ENCODE peak calls at places on chromosomes 3 and 15, in seven cellular contexts. One of them, this sample, is unnamed.
A peak's percentile ranks its signal among the peaks of the same experiment; 100 is the strongest.

GRCh38 chr15:75648156-75649000 is 666 bp downstream of the SNX33 start:
- DNase-seq in heart right ventricle: peak; percentile 53
- DNase-seq in ovary: peak; percentile 70
- DNase-seq in Panc1: no peak
- DNase-seq in mesendoderm: peak; percentile 82
- DNase-seq in breast epithelium: peak; percentile 31
- DNase-seq in cardiac muscle cell: peak; percentile 65
- DNase-seq in this sample: peak; percentile 82

GRCh38 chr3:6697722-6698121 is 163.2 kb upstream of the GRM7 start:
- DNase-seq in cardiac muscle cell: no peak
- DNase-seq in Panc1: no peak
- DNase-seq in breast epithelium: no peak
- DNase-seq in heart right ventricle: no peak
- DNase-seq in mesendoderm: no peak
- DNase-seq in ovary: no peak
- DNase-seq in this sample: no peak

GRCh38 chr3:44468572-44469520 is 8.6 kb downstream of the ZNF445 start:
- DNase-seq in cardiac muscle cell: peak; percentile 39
- DNase-seq in Panc1: no peak
- DNase-seq in mesendoderm: peak; percentile 68
- DNase-seq in ovary: no peak
- DNase-seq in heart right ventricle: no peak
- DNase-seq in breast epithelium: no peak
- DNase-seq in this sample: no peak

GRCh38 chr15:67149859-67150824 is 84.7 kb downstream of the SMAD3 start:
- DNase-seq in breast epithelium: no peak
- DNase-seq in Panc1: peak; percentile 98
- DNase-seq in heart right ventricle: peak; percentile 62
- DNase-seq in cardiac muscle cell: peak; percentile 98
- DNase-seq in mesendoderm: peak; percentile 94
- DNase-seq in ovary: peak; percentile 73
- DNase-seq in this sample: peak; percentile 83

GRCh38 chr3:157589168-157589567 is 86.0 kb upstream of the VEPH1 start:
- DNase-seq in Panc1: no peak
- DNase-seq in breast epithelium: no peak
- DNase-seq in mesendoderm: no peak
- DNase-seq in ovary: no peak
- DNase-seq in cardiac muscle cell: no peak
- DNase-seq in heart right ventricle: no peak
- DNase-seq in this sample: no peak

GRCh38 chr15:69587731-69588130 is 135.1 kb downstream of the RPLP1 start:
- DNase-seq in heart right ventricle: no peak
- DNase-seq in breast epithelium: no peak
- DNase-seq in mesendoderm: no peak
- DNase-seq in Panc1: no peak
- DNase-seq in ovary: no peak
- DNase-seq in cardiac muscle cell: no peak
- DNase-seq in this sample: no peak

GRCh38 chr3:179768080-179768479 is 115.2 kb downstream of the USP13 start:
- DNase-seq in cardiac muscle cell: peak; percentile 69
- DNase-seq in Panc1: no peak
- DNase-seq in ovary: peak; percentile 11
- DNase-seq in mesendoderm: peak; percentile 80
- DNase-seq in heart right ventricle: no peak
- DNase-seq in breast epithelium: no peak
- DNase-seq in this sample: no peak

GRCh38 chr15:82122754-82123400 is 77.1 kb upstream of the MEX3B start:
- DNase-seq in heart right ventricle: no peak
- DNase-seq in mesendoderm: peak; percentile 22
- DNase-seq in cardiac muscle cell: peak; percentile 90
- DNase-seq in Panc1: peak; percentile 72
- DNase-seq in ovary: peak; percentile 78
- DNase-seq in breast epithelium: no peak
- DNase-seq in this sample: peak; percentile 74

GRCh38 chr3:192747145-192747544 is 19.8 kb upstream of the FGF12 start:
- DNase-seq in mesendoderm: peak; percentile 46
- DNase-seq in ovary: no peak
- DNase-seq in Panc1: no peak
- DNase-seq in cardiac muscle cell: no peak
- DNase-seq in heart right ventricle: no peak
- DNase-seq in breast epithelium: no peak
- DNase-seq in this sample: no peak

GRCh38 chr3:157572559-157573270 is 69.5 kb upstream of the VEPH1 start:
- DNase-seq in Panc1: peak; percentile 32
- DNase-seq in heart right ventricle: no peak
- DNase-seq in breast epithelium: no peak
- DNase-seq in mesendoderm: peak; percentile 62
- DNase-seq in ovary: no peak
- DNase-seq in cardiac muscle cell: peak; percentile 82
- DNase-seq in this sample: no peak

GRCh38 chr3:127855246-127855645 is 32.9 kb upstream of the MGLL start:
- DNase-seq in mesendoderm: no peak
- DNase-seq in ovary: no peak
- DNase-seq in cardiac muscle cell: no peak
- DNase-seq in heart right ventricle: no peak
- DNase-seq in Panc1: no peak
- DNase-seq in breast epithelium: no peak
- DNase-seq in this sample: no peak

GRCh38 chr3:73784647-73785420 is 160.1 kb upstream of the PDZRN3 start:
- DNase-seq in ovary: no peak
- DNase-seq in mesendoderm: no peak
- DNase-seq in cardiac muscle cell: no peak
- DNase-seq in heart right ventricle: no peak
- DNase-seq in Panc1: no peak
- DNase-seq in breast epithelium: no peak
- DNase-seq in this sample: no peak

GRCh38 chr15:49501586-49501985 is 78.5 kb downstream of the FGF7 start:
- DNase-seq in breast epithelium: no peak
- DNase-seq in cardiac muscle cell: no peak
- DNase-seq in ovary: no peak
- DNase-seq in Panc1: no peak
- DNase-seq in heart right ventricle: no peak
- DNase-seq in mesendoderm: peak; percentile 15
- DNase-seq in this sample: no peak
- H3K4me1 ChIP-seq in breast epithelium: no peaks in the 10 kb centered on the region
- H3K4me1 ChIP-seq in cardiac muscle cell: no peaks in the 10 kb centered on the region
- H3K4me1 ChIP-seq in ovary: no peaks in the 10 kb centered on the region
- H3K4me1 ChIP-seq in Panc1: no peaks in the 10 kb centered on the region
- H3K4me1 ChIP-seq in heart right ventricle: no peaks in the 10 kb centered on the region
- H3K4me1 ChIP-seq in mesendoderm: no peaks in the 10 kb centered on the region
- H3K4me1 ChIP-seq in this sample: no peaks in the 10 kb centered on the region

GRCh38 chr15:39285663-39286062 is 295.2 kb upstream of the THBS1 start:
- DNase-seq in cardiac muscle cell: no peak
- DNase-seq in breast epithelium: no peak
- DNase-seq in mesendoderm: no peak
- DNase-seq in ovary: no peak
- DNase-seq in heart right ventricle: no peak
- DNase-seq in Panc1: no peak
- DNase-seq in this sample: no peak

GRCh38 chr15:39285066-39285465 is 295.8 kb upstream of the THBS1 start:
- DNase-seq in ovary: no peak
- DNase-seq in cardiac muscle cell: peak; percentile 44
- DNase-seq in heart right ventricle: no peak
- DNase-seq in breast epithelium: no peak
- DNase-seq in Panc1: no peak
- DNase-seq in mesendoderm: no peak
- DNase-seq in this sample: no peak

GRCh38 chr15:39281094-39281493 is 299.8 kb upstream of the THBS1 start:
- DNase-seq in ovary: no peak
- DNase-seq in cardiac muscle cell: peak; percentile 84
- DNase-seq in Panc1: no peak
- DNase-seq in breast epithelium: no peak
- DNase-seq in heart right ventricle: no peak
- DNase-seq in mesendoderm: no peak
- DNase-seq in this sample: no peak

GRCh38 chr15:39282663-39283208 is 298.1 kb upstream of the THBS1 start:
- DNase-seq in heart right ventricle: no peak
- DNase-seq in ovary: no peak
- DNase-seq in breast epithelium: no peak
- DNase-seq in mesendoderm: no peak
- DNase-seq in Panc1: no peak
- DNase-seq in cardiac muscle cell: no peak
- DNase-seq in this sample: no peak

DNA sequence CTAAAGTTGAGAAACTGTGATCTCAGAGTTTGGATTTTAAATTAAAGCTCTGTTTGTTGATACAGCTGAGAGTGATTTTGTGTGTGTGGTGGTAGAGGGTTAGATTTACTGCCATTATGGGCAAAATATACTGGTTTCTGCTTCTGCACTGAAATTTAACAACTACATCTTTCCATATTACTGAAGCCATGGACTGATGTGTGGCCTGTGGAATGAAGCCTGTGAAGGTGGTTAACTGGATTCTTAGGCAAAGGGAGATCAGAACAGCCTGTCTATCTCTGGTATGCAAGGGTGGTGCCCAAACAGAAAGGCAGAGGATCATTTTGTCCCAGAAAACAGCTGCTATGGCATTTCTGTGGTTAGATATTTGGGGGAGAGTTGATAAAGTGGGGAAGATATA is 297.3 kb upstream of the THBS1 start:
- DNase-seq in cardiac muscle cell: peak; percentile 50
- DNase-seq in heart right ventricle: no peak
- DNase-seq in Panc1: no peak
- DNase-seq in ovary: no peak
- DNase-seq in breast epithelium: no peak
- DNase-seq in mesendoderm: no peak
- DNase-seq in this sample: no peak
- H3K27me3 ChIP-seq in cardiac muscle cell: no peaks in the 10 kb centered on the region
- H3K27me3 ChIP-seq in heart right ventricle: peaks cover 11% of the 10 kb centered on the region
- H3K27me3 ChIP-seq in Panc1: no peaks in the 10 kb centered on the region
- H3K27me3 ChIP-seq in ovary: no peaks in the 10 kb centered on the region
- H3K27me3 ChIP-seq in breast epithelium: no peaks in the 10 kb centered on the region
- H3K27me3 ChIP-seq in mesendoderm: no peaks in the 10 kb centered on the region
- H3K27me3 ChIP-seq in this sample: no peaks in the 10 kb centered on the region

GRCh38 chr3:172232579-172232978 is 193.2 kb downstream of the FNDC3B start:
- DNase-seq in Panc1: no peak
- DNase-seq in cardiac muscle cell: no peak
- DNase-seq in heart right ventricle: no peak
- DNase-seq in ovary: no peak
- DNase-seq in mesendoderm: no peak
- DNase-seq in breast epithelium: no peak
- DNase-seq in this sample: no peak
- H3K36me3 ChIP-seq in Panc1: no peaks in the 10 kb centered on the region
- H3K36me3 ChIP-seq in cardiac muscle cell: no peaks in the 10 kb centered on the region
- H3K36me3 ChIP-seq in heart right ventricle: peaks cover 11% of the 10 kb centered on the region
- H3K36me3 ChIP-seq in ovary: no peaks in the 10 kb centered on the region
- H3K36me3 ChIP-seq in mesendoderm: no peaks in the 10 kb centered on the region
- H3K36me3 ChIP-seq in breast epithelium: no peaks in the 10 kb centered on the region
- H3K36me3 ChIP-seq in this sample: no peaks in the 10 kb centered on the region

GRCh38 chr3:61594978-61595687 is 33.8 kb downstream of the PTPRG start:
- DNase-seq in breast epithelium: no peak
- DNase-seq in heart right ventricle: no peak
- DNase-seq in mesendoderm: no peak
- DNase-seq in Panc1: no peak
- DNase-seq in ovary: no peak
- DNase-seq in cardiac muscle cell: peak; percentile 37
- DNase-seq in this sample: no peak
- H3K4me1 ChIP-seq in breast epithelium: no peaks in the 10 kb centered on the region
- H3K4me1 ChIP-seq in heart right ventricle: peaks cover 61% of the 10 kb centered on the region
- H3K4me1 ChIP-seq in mesendoderm: peaks cover 16% of the 10 kb centered on the region
- H3K4me1 ChIP-seq in Panc1: no peaks in the 10 kb centered on the region
- H3K4me1 ChIP-seq in ovary: peaks cover 8% of the 10 kb centered on the region
- H3K4me1 ChIP-seq in cardiac muscle cell: peaks cover 7% of the 10 kb centered on the region
- H3K4me1 ChIP-seq in this sample: peaks cover 18% of the 10 kb centered on the region

GRCh38 chr3:24433838-24434591 is 60.6 kb downstream of the THRB start:
- DNase-seq in mesendoderm: no peak
- DNase-seq in cardiac muscle cell: no peak
- DNase-seq in heart right ventricle: no peak
- DNase-seq in Panc1: no peak
- DNase-seq in ovary: no peak
- DNase-seq in breast epithelium: no peak
- DNase-seq in this sample: no peak

GRCh38 chr3:24435581-24435980 is 59.1 kb downstream of the THRB start:
- DNase-seq in cardiac muscle cell: peak; percentile 34
- DNase-seq in ovary: no peak
- DNase-seq in breast epithelium: no peak
- DNase-seq in mesendoderm: no peak
- DNase-seq in heart right ventricle: no peak
- DNase-seq in Panc1: no peak
- DNase-seq in this sample: no peak

GRCh38 chr3:24437326-24437725 is 57.3 kb downstream of the THRB start:
- DNase-seq in mesendoderm: no peak
- DNase-seq in Panc1: no peak
- DNase-seq in cardiac muscle cell: no peak
- DNase-seq in breast epithelium: no peak
- DNase-seq in heart right ventricle: no peak
- DNase-seq in ovary: no peak
- DNase-seq in this sample: no peak

GRCh38 chr3:24428470-24428869 is 66.2 kb downstream of the THRB start:
- DNase-seq in heart right ventricle: no peak
- DNase-seq in cardiac muscle cell: no peak
- DNase-seq in mesendoderm: no peak
- DNase-seq in ovary: no peak
- DNase-seq in breast epithelium: no peak
- DNase-seq in Panc1: no peak
- DNase-seq in this sample: no peak

GRCh38 chr3:24432989-24433388 is 61.7 kb downstream of the THRB start:
- DNase-seq in ovary: no peak
- DNase-seq in heart right ventricle: no peak
- DNase-seq in Panc1: no peak
- DNase-seq in mesendoderm: peak; percentile 13
- DNase-seq in cardiac muscle cell: no peak
- DNase-seq in breast epithelium: no peak
- DNase-seq in this sample: no peak
- H3K27me3 ChIP-seq in ovary: no peaks in the 10 kb centered on the region
- H3K27me3 ChIP-seq in heart right ventricle: no peaks in the 10 kb centered on the region
- H3K27me3 ChIP-seq in Panc1: no peaks in the 10 kb centered on the region
- H3K27me3 ChIP-seq in mesendoderm: no peaks in the 10 kb centered on the region
- H3K27me3 ChIP-seq in cardiac muscle cell: no peaks in the 10 kb centered on the region
- H3K27me3 ChIP-seq in breast epithelium: no peaks in the 10 kb centered on the region
- H3K27me3 ChIP-seq in this sample: no peaks in the 10 kb centered on the region

GRCh38 chr15:52056496-52056895 is 37.5 kb downstream of the MAPK6 start:
- DNase-seq in cardiac muscle cell: no peak
- DNase-seq in breast epithelium: no peak
- DNase-seq in mesendoderm: no peak
- DNase-seq in ovary: no peak
- DNase-seq in heart right ventricle: no peak
- DNase-seq in Panc1: no peak
- DNase-seq in this sample: no peak
- H3K36me3 ChIP-seq in cardiac muscle cell: peaks cover 18% of the 10 kb centered on the region
- H3K36me3 ChIP-seq in breast epithelium: peaks cover 3% of the 10 kb centered on the region
- H3K36me3 ChIP-seq in mesendoderm: peaks cover 1% of the 10 kb centered on the region
- H3K36me3 ChIP-seq in ovary: no peaks in the 10 kb centered on the region
- H3K36me3 ChIP-seq in heart right ventricle: peaks cover 98% of the 10 kb centered on the region
- H3K36me3 ChIP-seq in Panc1: peaks cover 16% of the 10 kb centered on the region
- H3K36me3 ChIP-seq in this sample: peaks cover 26% of the 10 kb centered on the region